ENCODE peak calls at places on chromosomes 13 and 19, in seven cellular contexts. J, A, H, O, T, U and N are unnamed samples.

GRCh38 chr19:2270157-2270571 is 11.8 kb downstream of the PEAK3 start:
- DNase-seq in O (no peak), A (no peak), T (no peak), H (peak), U (no peak), J (no peak), N (peak)

GRCh38 chr13:33125821-33126570 is 109.8 kb downstream of the KL start:
- DNase-seq in T (no peak), A (peak), J (peak), H (no peak), O (no peak), U (no peak), N (no peak)

GRCh38 chr19:53388168-53388567 is 6.8 kb upstream of the ZNF765 start:
- DNase-seq in H (no peak), T (no peak), O (no peak), J (no peak), A (no peak), U (no peak), N (no peak)

GRCh38 chr19:38743394-38744297 is 628 bp downstream of the CAPN12 start:
- DNase-seq in O (no peak), H (no peak), U (no peak), J (no peak), T (no peak), A (no peak), N (no peak)

GRCh38 chr13:26377038-26377437 is 123.1 kb downstream of the CDK8 start:
- DNase-seq in T (no peak), H (peak), J (peak), O (no peak), U (peak), A (peak), N (no peak)

GRCh38 chr13:60329221-60329983 is 67.6 kb upstream of the TDRD3 start:
- DNase-seq in T (no peak), A (peak), O (peak), J (peak), U (peak), H (peak), N (no peak)

GRCh38 chr13:23087884-23088283 is 92.9 kb upstream of the SGCG start:
- DNase-seq in O (no peak), T (no peak), J (peak), H (peak), A (peak), U (peak), N (no peak)

GRCh38 chr19:14544977-14545715 is 15.8 kb downstream of the TECR start:
- DNase-seq in T (no peak), O (peak), U (no peak), A (no peak), H (no peak), J (no peak), N (no peak)

GRCh38 chr13:102779426-102780159 is 6.0 kb upstream of the TEX30 start:
- DNase-seq in U (no peak), T (no peak), O (no peak), A (peak), H (no peak), J (no peak), N (no peak)

GRCh38 chr13:28415994-28416411 is 78.9 kb downstream of the FLT1 start:
- DNase-seq in T (no peak), A (no peak), H (no peak), O (no peak), J (no peak), U (no peak), N (no peak)

GRCh38 chr19:13127811-13128575 is 9.9 kb downstream of the NACC1 start:
- DNase-seq in A (no peak), H (no peak), J (no peak), U (no peak), T (no peak), O (no peak), N (no peak)

GRCh38 chr19:28176193-28176592 is 1036.8 kb downstream of the UQCRFS1 start:
- DNase-seq in T (no peak), U (no peak), H (no peak), J (no peak), O (no peak), A (no peak), N (no peak)

GRCh38 chr19:35041548-35042055 is at the start of gene HPN:
- DNase-seq in A (no peak), O (no peak), J (no peak), U (peak), H (peak), T (no peak), N (no peak)

GRCh38 chr13:103282571-103283450 is 216.6 kb upstream of the SLC10A2 start:
- DNase-seq in J (peak), A (peak), T (no peak), U (no peak), O (no peak), H (no peak), N (no peak)

GRCh38 chr19:13014101-13014920 is 19.0 kb downstream of the NFIX start:
- DNase-seq in J (no peak), A (no peak), O (no peak), U (peak), T (no peak), H (peak), N (no peak)

GRCh38 chr13:106491928-106492327 is 43.5 kb downstream of the EFNB2 start:
- DNase-seq in O (no peak), U (no peak), H (no peak), A (no peak), J (no peak), T (no peak), N (no peak)

GRCh38 chr19:42942187-42942789 is 5.3 kb upstream of the PSG7 start:
- DNase-seq in J (no peak), H (peak), U (peak), O (no peak), T (no peak), A (no peak), N (no peak)

GRCh38 chr19:979318-979741 is 4.8 kb upstream of the WDR18 start:
- DNase-seq in O (no peak), T (no peak), J (no peak), H (peak), A (no peak), U (no peak), N (no peak)

GRCh38 chr19:42601811-42602443 is 7.2 kb upstream of the CEACAM8 start:
- DNase-seq in H (peak), T (no peak), U (peak), O (no peak), J (peak), A (no peak), N (no peak)

GRCh38 chr13:101624210-101624922 is 171.9 kb downstream of the ITGBL1 start:
- DNase-seq in H (no peak), T (no peak), A (no peak), U (peak), J (no peak), O (no peak), N (peak)

GRCh38 chr19:13795595-13796300 is 505 bp downstream of the ZSWIM4 start:
- DNase-seq in H (peak), J (no peak), T (no peak), O (peak), U (peak), A (no peak), N (peak)

GRCh38 chr13:24004971-24005370 is 107.7 kb upstream of the C1QTNF9B start:
- DNase-seq in A (no peak), O (no peak), T (no peak), U (no peak), J (no peak), H (no peak), N (no peak)

GRCh38 chr19:17753976-17754375 is 2.7 kb downstream of the FCHO1 start:
- DNase-seq in O (no peak), H (no peak), T (no peak), U (peak), J (no peak), A (no peak), N (no peak)

GRCh38 chr19:55601127-55601526 is 1.0 kb downstream of the ZNF524 start:
- DNase-seq in H (no peak), T (no peak), J (no peak), U (no peak), O (no peak), A (no peak), N (no peak)

GRCh38 chr19:8457209-8457608 is 12.4 kb downstream of the HNRNPM start:
- DNase-seq in H (no peak), O (no peak), J (no peak), T (no peak), U (no peak), A (no peak), N (no peak)

GRCh38 chr13:84430441-84430840 is 548.2 kb upstream of the SLITRK1 start:
- DNase-seq in J (no peak), O (no peak), H (no peak), A (no peak), U (no peak), T (no peak), N (no peak)

GRCh38 chr19:15562861-15563260 is 52.2 kb upstream of the CYP4F8 start:
- DNase-seq in A (no peak), H (no peak), O (no peak), T (no peak), J (no peak), U (no peak), N (no peak)

GRCh38 chr19:18519962-18520847 is 1.7 kb downstream of the ELL start:
- DNase-seq in O (peak), U (peak), A (peak), T (no peak), J (peak), H (no peak), N (peak)

GRCh38 chr13:109058071-109058470 is 428.7 kb downstream of the MYO16 start:
- DNase-seq in U (no peak), H (no peak), A (no peak), O (no peak), J (no peak), T (no peak), N (no peak)